ENCODE peak calls at places on chromosomes 2 and 18, in four cellular contexts. N, H, V and I are unnamed samples.

GRCh38 chr18:5059540-5060032 is 137.5 kb downstream of the AKAIN1 start:
- DNase-seq in N (no peak), V (no peak), H (no peak), I (no peak)

GRCh38 chr2:101255501-101255900 is 2.8 kb downstream of the CNOT11 start:
- DNase-seq in N (no peak), V (no peak), H (no peak), I (no peak)

GRCh38 chr2:231935207-231935524 is 9.0 kb upstream of the NPPC start:
- DNase-seq in N (no peak), V (no peak), H (peak), I (no peak)

GRCh38 chr2:227534714-227535113 is 62.8 kb downstream of the AGFG1 start:
- DNase-seq in N (no peak), V (no peak), H (no peak), I (no peak)

GRCh38 chr18:23226930-23227728 is 91.8 kb downstream of the CABLES1 start:
- DNase-seq in H (peak), V (no peak), N (no peak), I (no peak)

GRCh38 chr2:232299084-232299483 is 79.5 kb upstream of the ALPP start:
- DNase-seq in N (no peak), H (no peak), V (no peak), I (no peak)

GRCh38 chr2:58866040-58866439 is 624.9 kb upstream of the FANCL start:
- DNase-seq in H (no peak), N (no peak), V (no peak), I (no peak)

GRCh38 chr18:22467760-22468553 is 50.2 kb upstream of the CTAGE1 start:
- DNase-seq in N (peak), V (no peak), H (peak), I (no peak)

GRCh38 chr2:237888389-237888788 is 29.0 kb downstream of the RAMP1 start:
- DNase-seq in V (no peak), H (peak), N (no peak), I (no peak)

GRCh38 chr2:223042704-223043118 is 9.3 kb upstream of the KCNE4 start:
- DNase-seq in V (no peak), H (no peak), N (no peak), I (no peak)

GRCh38 chr18:69658137-69658536 is 257.4 kb downstream of the DOK6 start:
- DNase-seq in H (no peak), V (no peak), N (no peak), I (no peak)

GRCh38 chr2:188292446-188293239 is 969 bp downstream of the GULP1 start:
- DNase-seq in H (peak), V (peak), N (no peak), I (no peak)